ENCODE peak calls at places on chromosomes 2 and 18, in nine cellular contexts. R is PC-3; Q is NCI-H146; G is smooth muscle cell of the brain vasculature; M is T-helper 1 cell; T is IMR-90; Z is upper lobe of right lung; B is CD4-positive, alpha-beta T cell; J is fibroblast of pulmonary artery. E is an unnamed sample.
A peak's percentile ranks its signal among the peaks of the same experiment; 100 is the strongest.

GRCh38 chr2:23762141-23762540 is 164.8 kb downstream of the ATAD2B start:
- DNase-seq in R (no peak), Q (no peak), G (no peak), M (no peak), T (no peak), Z (no peak), B (no peak), J (no peak), E (no peak)

GRCh38 chr2:113906647-113907046 is 16.8 kb downstream of the ACTR3 start:
- DNase-seq in R (no peak), Q (no peak), G (no peak), M (no peak), T (no peak), Z (no peak), B (no peak), J (no peak), E (no peak)

GRCh38 chr2:9206991-9207640 is 504 bp downstream of the ASAP2 start:
- DNase-seq in R (no peak), Q (peak; percentile 61), G (no peak), M (no peak), T (no peak), Z (peak; percentile 75), B (no peak), J (no peak), E (no peak)

GRCh38 chr18:23141022-23141999 is 6.0 kb downstream of the CABLES1 start:
- DNase-seq in R (no peak), Q (no peak), G (peak; percentile 55), M (no peak), T (no peak), Z (no peak), B (no peak), J (peak; percentile 31), E (no peak)

GRCh38 chr2:226447896-226448295 is 351.7 kb downstream of the IRS1 start:
- DNase-seq in R (peak; percentile 84), Q (no peak), G (no peak), M (no peak), T (peak; percentile 52), Z (no peak), B (no peak), J (peak; percentile 44), E (no peak)

GRCh38 chr18:987325-988186 is 82.9 kb downstream of the ADCYAP1 start:
- DNase-seq in R (peak; percentile 23), Q (no peak), G (no peak), M (no peak), T (no peak), Z (no peak), B (no peak), J (peak; percentile 93), E (no peak)

GRCh38 chr2:189824694-189825396 is 40.6 kb downstream of the PMS1 start:
- DNase-seq in R (no peak), Q (no peak), G (no peak), M (no peak), T (peak; percentile 22), Z (no peak), B (no peak), J (peak; percentile 25), E (no peak)

GRCh38 chr18:22879279-22879678 is 53.8 kb upstream of the RBBP8 start:
- DNase-seq in R (no peak), Q (no peak), G (no peak), M (no peak), T (no peak), Z (no peak), B (no peak), J (no peak), E (no peak)

GRCh38 chr2:49004046-49004626 is 150.2 kb downstream of the FSHR start:
- DNase-seq in R (no peak), Q (no peak), G (no peak), M (no peak), T (no peak), Z (no peak), B (no peak), J (no peak), E (no peak)

GRCh38 chr2:181955010-181955409 is 30.6 kb upstream of the PPP1R1C start:
- DNase-seq in R (peak; percentile 82), Q (no peak), G (no peak), M (no peak), T (peak; percentile 82), Z (no peak), B (no peak), J (peak; percentile 57), E (no peak)

GRCh38 chr2:187569042-187569441 is 14.8 kb upstream of the TFPI start:
- DNase-seq in R (no peak), Q (peak; percentile 6), G (no peak), M (no peak), T (no peak), Z (no peak), B (no peak), J (no peak), E (no peak)

GRCh38 chr18:13500891-13501887 is 225.2 kb downstream of the FAM210A start:
- DNase-seq in R (peak; percentile 50), Q (no peak), G (no peak), M (no peak), T (peak; percentile 45), Z (no peak), B (no peak), J (peak; percentile 63), E (peak; percentile 12)

GRCh38 chr18:58288922-58289797 is 245.1 kb downstream of the NEDD4L start:
- DNase-seq in R (peak; percentile 49), Q (no peak), G (no peak), M (peak; percentile 22), T (peak; percentile 65), Z (no peak), B (no peak), J (peak; percentile 22), E (no peak)

GRCh38 chr2:217228732-217229131 is 368.9 kb upstream of the TNP1 start:
- DNase-seq in R (peak; percentile 38), Q (no peak), G (no peak), M (no peak), T (peak; percentile 69), Z (no peak), B (no peak), J (no peak), E (no peak)

GRCh38 chr2:190121971-190122370 is 59.4 kb upstream of the MSTN start:
- DNase-seq in R (peak; percentile 45), Q (no peak), G (no peak), M (no peak), T (peak; percentile 41), Z (no peak), B (no peak), J (peak; percentile 40), E (no peak)

GRCh38 chr2:160390544-160391258 is 102.9 kb downstream of the RBMS1 start:
- DNase-seq in R (peak; percentile 69), Q (no peak), G (no peak), M (no peak), T (peak; percentile 76), Z (no peak), B (no peak), J (no peak), E (no peak)

GRCh38 chr2:119290859-119291587 is 67.4 kb downstream of the STEAP3 start:
- DNase-seq in R (peak; percentile 87), Q (peak; percentile 91), G (no peak), M (peak; percentile 61), T (peak; percentile 61), Z (peak; percentile 87), B (no peak), J (peak; percentile 63), E (no peak)

GRCh38 chr18:7164610-7165009 is 47.0 kb upstream of the LAMA1 start:
- DNase-seq in R (peak; percentile 33), Q (no peak), G (no peak), M (no peak), T (peak; percentile 15), Z (no peak), B (no peak), J (peak; percentile 38), E (no peak)

GRCh38 chr2:26901326-26902183 is 53.6 kb downstream of the DPYSL5 start:
- DNase-seq in R (no peak), Q (peak; percentile 66), G (no peak), M (no peak), T (no peak), Z (no peak), B (no peak), J (no peak), E (no peak)

GRCh38 chr2:30847329-30847728 is 40.1 kb upstream of the CAPN13 start:
- DNase-seq in R (peak; percentile 92), Q (no peak), G (no peak), M (no peak), T (no peak), Z (no peak), B (no peak), J (no peak), E (no peak)

GRCh38 chr2:16316456-16317210 is 349.0 kb downstream of the CYRIA start:
- DNase-seq in R (no peak), Q (no peak), G (no peak), M (no peak), T (no peak), Z (no peak), B (no peak), J (no peak), E (no peak)

GRCh38 chr2:11018651-11019185 is 107.0 kb downstream of the KCNF1 start:
- DNase-seq in R (no peak), Q (no peak), G (no peak), M (no peak), T (no peak), Z (no peak), B (no peak), J (no peak), E (no peak)

GRCh38 chr2:105790467-105791118 is 45.9 kb downstream of the NCK2 start:
- DNase-seq in R (peak; percentile 14), Q (no peak), G (no peak), M (no peak), T (no peak), Z (no peak), B (no peak), J (no peak), E (no peak)

GRCh38 chr2:153005051-153005450 is 286.6 kb downstream of the ARL6IP6 start:
- DNase-seq in R (no peak), Q (no peak), G (no peak), M (no peak), T (no peak), Z (no peak), B (no peak), J (no peak), E (no peak)

GRCh38 chr2:55097462-55098410 is 47.5 kb upstream of the RTN4 start:
- DNase-seq in R (no peak), Q (no peak), G (no peak), M (no peak), T (no peak), Z (no peak), B (no peak), J (peak; percentile 72), E (no peak)

GRCh38 chr2:138087761-138088602 is 123.7 kb downstream of the HNMT start:
- DNase-seq in R (peak; percentile 3), Q (peak; percentile 28), G (no peak), M (no peak), T (no peak), Z (no peak), B (no peak), J (no peak), E (no peak)

GRCh38 chr2:224948005-224948404 is 94.3 kb downstream of the DOCK10 start:
- DNase-seq in R (no peak), Q (no peak), G (no peak), M (no peak), T (no peak), Z (no peak), B (no peak), J (no peak), E (no peak)

GRCh38 chr18:12442946-12443345 is 35.2 kb downstream of the PRELID3A start:
- DNase-seq in R (peak; percentile 42), Q (no peak), G (no peak), M (no peak), T (peak; percentile 75), Z (no peak), B (no peak), J (peak; percentile 37), E (no peak)

GRCh38 chr2:231701456-231702373 is 6.6 kb upstream of the PTMA start:
- DNase-seq in R (no peak), Q (no peak), G (no peak), M (no peak), T (peak; percentile 57), Z (peak; percentile 95), B (no peak), J (peak; percentile 76), E (no peak)

GRCh38 chr2:6454286-6454990 is 411.3 kb downstream of the CMPK2 start:
- DNase-seq in R (no peak), Q (no peak), G (no peak), M (no peak), T (no peak), Z (no peak), B (no peak), J (no peak), E (no peak)

GRCh38 chr2:215847718-215848117 is 165.6 kb downstream of the MREG start:
- DNase-seq in R (no peak), Q (no peak), G (no peak), M (no peak), T (peak; percentile 21), Z (no peak), B (no peak), J (peak; percentile 57), E (no peak)

E was measured in mesenteric fat pad.